ENCODE peak calls at places on chromosomes 3 and 15, in seven cellular contexts. A, M, F, I, Q, J and U are unnamed samples.
A peak's percentile ranks its signal among the peaks of the same experiment; 100 is the strongest.

GRCh38 chr3:129176051-129176450 is 7.6 kb downstream of the CNBP start:
- DNase-seq in A (no peak), M (no peak), F (no peak), I (no peak), Q (no peak), J (no peak), U (no peak)

GRCh38 chr15:69467636-69468035 is 15.0 kb downstream of the RPLP1 start:
- DNase-seq in A (no peak), M (no peak), F (no peak), I (no peak), Q (no peak), J (no peak), U (no peak)

GRCh38 chr3:50155491-50155878 is 361 bp downstream of the SEMA3F start:
- DNase-seq in A (no peak), M (no peak), F (no peak), I (no peak), Q (no peak), J (no peak), U (no peak)

GRCh38 chr3:105747056-105747455 is 121.8 kb downstream of the CBLB start:
- DNase-seq in A (no peak), M (peak; percentile 74), F (no peak), I (no peak), Q (no peak), J (no peak), U (no peak)

GRCh38 chr3:149441662-149442442 is 32.6 kb upstream of the TM4SF4 start:
- DNase-seq in A (no peak), M (no peak), F (no peak), I (no peak), Q (no peak), J (no peak), U (no peak)

GRCh38 chr15:75723171-75723846 is 10.7 kb upstream of the CSPG4 start:
- DNase-seq in A (no peak), M (no peak), F (no peak), I (no peak), Q (no peak), J (no peak), U (no peak)

GRCh38 chr3:136189859-136190617 is 6.1 kb downstream of the MSL2 start:
- DNase-seq in A (no peak), M (no peak), F (no peak), I (no peak), Q (no peak), J (no peak), U (no peak)

GRCh38 chr15:87349181-87349580 is 907.4 kb downstream of the NTRK3 start:
- DNase-seq in A (no peak), M (peak; percentile 39), F (no peak), I (no peak), Q (no peak), J (peak; percentile 3), U (no peak)

GRCh38 chr3:50201573-50202315 is 3.3 kb upstream of the SLC38A3 start:
- DNase-seq in A (no peak), M (no peak), F (peak; percentile 41), I (no peak), Q (no peak), J (no peak), U (no peak)

GRCh38 chr15:88717342-88718017 is 78.7 kb downstream of the ISG20 start:
- DNase-seq in A (no peak), M (no peak), F (no peak), I (no peak), Q (no peak), J (no peak), U (no peak)

GRCh38 chr3:49606427-49606826 is 52.1 kb downstream of the BSN start:
- DNase-seq in A (no peak), M (no peak), F (no peak), I (no peak), Q (no peak), J (no peak), U (no peak)

GRCh38 chr3:129226374-129226773 is 23.0 kb upstream of the COPG1 start:
- DNase-seq in A (no peak), M (peak; percentile 86), F (peak; percentile 57), I (peak; percentile 72), Q (no peak), J (no peak), U (peak; percentile 58)

GRCh38 chr3:69032137-69032536 is 18.7 kb upstream of the EOGT start:
- DNase-seq in A (no peak), M (peak; percentile 44), F (no peak), I (no peak), Q (no peak), J (no peak), U (no peak)

GRCh38 chr15:66253296-66253642 is 281 bp downstream of the MEGF11 start:
- DNase-seq in A (no peak), M (no peak), F (no peak), I (no peak), Q (no peak), J (no peak), U (no peak)

GRCh38 chr3:54550216-54550977 is 377.5 kb downstream of the LRTM1 start:
- DNase-seq in A (peak; percentile 0), M (no peak), F (no peak), I (peak; percentile 51), Q (no peak), J (no peak), U (no peak)

GRCh38 chr3:72306800-72307341 is 521.9 kb upstream of the PROK2 start:
- DNase-seq in A (no peak), M (no peak), F (no peak), I (no peak), Q (no peak), J (no peak), U (no peak)

GRCh38 chr3:195034101-195034500 is 236.9 kb downstream of the XXYLT1 start:
- DNase-seq in A (no peak), M (no peak), F (no peak), I (no peak), Q (no peak), J (no peak), U (no peak)

GRCh38 chr3:100150583-100150982 is 36.3 kb upstream of the FILIP1L start:
- DNase-seq in A (no peak), M (peak; percentile 65), F (no peak), I (no peak), Q (no peak), J (no peak), U (no peak)

GRCh38 chr3:99686955-99687612 is 48.7 kb downstream of the COL8A1 start:
- DNase-seq in A (peak; percentile 19), M (peak; percentile 83), F (peak; percentile 30), I (peak; percentile 49), Q (no peak), J (peak; percentile 45), U (peak; percentile 47)

GRCh38 chr3:16842710-16843270 is 42.0 kb upstream of the PLCL2 start:
- DNase-seq in A (no peak), M (no peak), F (no peak), I (no peak), Q (no peak), J (peak; percentile 17), U (no peak)

GRCh38 chr3:97830627-97831026 is 8.8 kb downstream of the CRYBG3 start:
- DNase-seq in A (no peak), M (peak; percentile 14), F (no peak), I (no peak), Q (no peak), J (no peak), U (no peak)

GRCh38 chr15:88974392-88974791 is 61.2 kb upstream of the MFGE8 start:
- DNase-seq in A (no peak), M (peak; percentile 72), F (no peak), I (no peak), Q (no peak), J (no peak), U (no peak)